ENCODE peak calls at places on chromosome 21, in four cellular contexts. H is HepG2, U is GM12878, S is K562. X is an unnamed sample.

GRCh38 chr21:26199471-26199870 is 28.9 kb upstream of the APP start:
- DNase-seq in H (no peak), U (no peak), S (no peak), X (no peak)

GRCh38 chr21:26554365-26554764 is 18.7 kb downstream of the CYYR1 start:
- DNase-seq in H (no peak), U (no peak), S (no peak), X (no peak)

GRCh38 chr21:37829447-37829846 is 86.8 kb downstream of the KCNJ6 start:
- DNase-seq in H (peak), S (no peak), U (no peak), X (no peak)

GRCh38 chr21:44260791-44261190 is 906 bp downstream of the DNMT3L start:
- DNase-seq in S (no peak), U (no peak), H (no peak), X (no peak)

GRCh38 chr21:37944492-37944891 is 28.2 kb upstream of the KCNJ6 start:
- DNase-seq in S (no peak), U (no peak), H (no peak), X (no peak)

GRCh38 chr21:41251961-41252642 is 64.5 kb upstream of the FAM3B start:
- DNase-seq in S (no peak), H (no peak), U (no peak), X (no peak)

GRCh38 chr21:32411366-32412161 is 942 bp upstream of the EVA1C start:
- DNase-seq in H (no peak), U (no peak), S (peak), X (no peak)

GRCh38 chr21:26067836-26068401 is 102.7 kb downstream of the APP start:
- DNase-seq in U (peak), S (no peak), H (no peak), X (no peak)

DNA sequence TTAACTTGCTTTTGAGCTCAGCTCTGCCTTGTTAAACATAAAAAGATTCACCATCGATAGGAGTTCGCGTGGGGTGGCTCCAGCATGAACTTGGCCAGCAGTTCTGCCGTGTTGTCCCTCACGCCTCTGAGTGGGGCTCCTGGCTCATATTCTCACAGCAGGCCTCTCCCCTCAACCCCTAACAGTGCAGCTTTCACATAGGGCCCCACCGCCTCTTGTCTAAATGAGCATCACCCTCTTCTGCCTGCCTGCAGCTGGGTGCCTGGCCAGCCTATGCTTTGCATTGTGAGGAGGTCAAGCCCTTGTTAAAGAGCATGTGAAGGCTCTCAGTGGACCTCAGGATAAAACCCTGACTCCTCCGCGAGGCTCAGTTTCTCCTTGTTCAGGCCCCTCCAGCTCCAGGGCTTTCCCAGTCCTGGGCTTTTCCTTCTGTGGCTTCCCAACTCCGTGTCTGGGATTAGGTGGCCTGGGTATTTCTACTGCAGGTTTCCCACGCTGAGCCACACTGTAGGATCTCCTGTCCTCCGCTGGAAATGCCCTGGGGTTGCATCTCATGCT is 34.8 kb downstream of the CRYAA start:
- DNase-seq in S (no peak), U (no peak), H (no peak), X (no peak)
- TF ChIP-seq FOXK2 in S (no peak), U (no peak), H (no peak), X (no peak)

GRCh38 chr21:46048926-46049889 is 48.7 kb upstream of the COL6A2 start:
- DNase-seq in U (no peak), H (no peak), S (no peak), X (no peak)
- TF ChIP-seq SP1 in U (no peak), H (no peak), S (no peak), X (no peak)

GRCh38 chr21:19999369-20000272 is 998.6 kb upstream of the NCAM2 start:
- DNase-seq in H (no peak), S (peak), U (no peak), X (no peak)

GRCh38 chr21:19998450-19998849 is 999.8 kb upstream of the NCAM2 start:
- DNase-seq in U (no peak), S (no peak), H (no peak), X (no peak)

GRCh38 chr21:20004353-20004752 is 993.9 kb upstream of the NCAM2 start:
- DNase-seq in U (no peak), H (no peak), S (no peak), X (no peak)
- TF ChIP-seq FOXK2 in U (no peak), H (no peak), S (no peak), X (no peak)

DNA sequence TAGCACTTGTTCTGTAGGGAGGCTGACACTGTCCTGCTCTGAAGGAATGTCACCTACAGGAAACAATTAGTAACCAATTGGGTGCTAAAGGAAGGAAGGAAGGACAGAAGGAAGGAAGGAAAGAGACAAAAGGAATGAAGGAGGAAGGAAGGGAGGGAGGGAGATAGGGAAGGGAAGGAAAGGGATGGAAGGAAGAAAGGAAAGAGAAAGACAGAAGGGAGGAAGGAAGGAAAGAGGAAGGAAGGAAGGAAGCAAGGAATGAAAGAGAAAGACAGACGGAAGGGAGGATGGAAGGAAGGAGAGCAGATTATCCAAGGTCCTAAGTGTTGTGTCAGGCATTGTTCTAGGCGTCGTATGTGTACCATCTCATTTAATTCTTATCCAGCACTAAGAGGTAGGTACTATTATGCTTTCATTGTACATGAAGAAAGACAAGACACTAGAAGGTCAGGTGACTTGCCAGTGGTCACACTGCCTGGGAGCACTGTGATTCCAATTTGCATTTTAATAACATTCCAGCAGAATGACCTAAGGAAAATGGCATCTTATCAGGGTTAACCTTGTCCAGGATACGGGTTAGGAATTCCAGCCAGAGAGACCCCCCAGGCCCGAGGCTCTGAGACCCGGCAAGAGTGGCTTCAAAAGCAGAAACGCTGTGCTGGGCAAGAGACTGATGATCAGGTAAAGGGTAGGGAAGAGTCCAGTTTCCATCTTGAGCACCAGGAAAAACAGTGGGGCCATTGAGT is 29.6 kb downstream of the CLIC6 start:
- DNase-seq in U (no peak), S (no peak), H (no peak), X (no peak)
- TF ChIP-seq SP1 in U (no peak), S (no peak), H (no peak), X (no peak)

GRCh38 chr21:24123785-24124184 is 1483.5 kb downstream of the MRPL39 start:
- DNase-seq in H (no peak), S (no peak), U (no peak), X (no peak)

GRCh38 chr21:24115141-24115540 is 1492.1 kb downstream of the MRPL39 start:
- DNase-seq in U (no peak), S (no peak), H (no peak), X (no peak)

DNA sequence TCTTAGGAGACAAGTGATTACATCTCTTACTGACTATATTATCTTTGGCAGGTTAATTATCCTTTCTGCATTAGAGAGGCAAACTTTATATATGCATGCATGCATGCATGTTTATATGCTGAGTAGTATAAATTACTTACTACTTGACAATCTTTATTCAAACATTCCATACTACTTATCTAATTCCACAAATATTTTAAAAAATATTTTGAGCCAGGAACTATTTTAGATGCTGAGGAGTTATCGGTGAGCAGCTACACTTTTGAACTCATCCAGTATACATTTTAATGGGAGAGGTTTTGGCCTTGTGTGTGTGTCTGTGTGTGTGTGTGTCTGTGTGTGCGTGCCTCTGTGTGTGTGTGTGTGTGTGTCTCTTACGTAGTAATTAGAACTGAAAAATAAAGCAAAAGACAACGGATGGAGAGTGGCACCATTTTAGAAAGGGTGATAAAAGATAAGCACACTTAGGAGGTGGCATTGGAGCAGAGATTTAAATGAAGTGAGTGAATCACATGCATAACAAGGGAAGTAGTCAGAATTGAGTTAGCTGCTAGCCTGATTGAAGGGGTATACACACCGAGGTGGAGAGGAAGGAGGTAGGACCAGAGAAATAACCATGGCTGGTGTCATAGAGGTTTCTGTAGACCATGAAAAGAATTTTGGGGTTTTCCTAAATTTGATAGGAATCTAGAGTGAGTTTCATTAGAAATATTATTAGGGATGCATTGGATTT is 1488.4 kb downstream of the MRPL39 start:
- DNase-seq in H (no peak), S (no peak), U (no peak), X (no peak)
- TF ChIP-seq FOXK2 in H (no peak), S (no peak), U (no peak), X (no peak)

GRCh38 chr21:19540287-19540686 is 1136.7 kb upstream of the TMPRSS15 start:
- DNase-seq in H (no peak), U (no peak), S (no peak), X (no peak)

DNA sequence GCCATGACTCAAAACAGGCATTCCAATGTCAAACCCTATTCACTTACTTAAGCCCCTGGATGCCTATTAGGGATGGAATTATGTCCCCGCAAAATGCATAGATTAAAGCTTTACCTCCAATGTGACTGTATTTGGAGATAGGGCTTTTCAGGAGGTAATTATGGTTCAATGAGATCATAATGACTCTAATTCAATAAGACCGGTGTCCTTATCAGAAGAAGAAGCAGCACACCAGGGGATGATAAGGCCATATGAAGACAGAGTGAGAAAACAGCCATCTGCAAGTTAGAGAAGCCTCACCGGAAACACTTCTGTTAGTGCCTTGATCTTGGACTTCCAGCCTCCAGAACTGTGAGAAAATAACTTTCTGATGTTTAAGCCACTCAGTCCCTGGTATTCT is 1131.8 kb upstream of the TMPRSS15 start:
- DNase-seq in H (no peak), U (no peak), S (peak), X (no peak)
- TF ChIP-seq SP1 in H (no peak), U (no peak), S (no peak), X (no peak)

DNA sequence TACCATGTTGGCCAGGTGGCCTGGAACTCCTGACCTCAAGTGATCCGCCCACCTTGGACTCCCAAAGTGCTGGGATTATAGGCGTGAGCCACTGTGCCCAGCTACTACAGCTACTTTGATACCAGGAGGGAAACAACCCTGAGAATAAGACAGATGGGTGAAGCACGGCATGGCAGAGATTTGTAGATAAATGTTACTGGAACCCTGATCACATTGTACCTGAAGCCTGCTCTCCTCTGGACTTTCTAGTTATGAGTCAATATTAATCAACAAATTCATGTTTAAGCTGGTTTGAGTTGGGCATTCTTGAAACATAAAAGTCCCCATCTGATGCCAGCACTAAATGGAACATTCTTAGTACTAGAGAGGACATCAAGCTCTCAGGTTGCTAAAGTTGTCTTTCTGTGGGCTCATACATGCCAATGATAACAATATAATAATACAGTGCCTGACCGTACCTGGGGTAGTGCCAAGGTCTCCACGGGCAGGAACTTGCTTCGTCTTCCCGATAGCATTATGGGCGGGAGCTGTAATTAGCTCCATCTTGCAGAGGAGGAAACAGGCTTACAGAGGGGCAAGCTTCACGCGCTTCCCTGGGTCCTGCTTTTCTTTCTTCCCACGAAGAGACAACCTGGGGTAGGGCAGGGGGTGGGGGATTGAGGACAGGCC is 30.7 kb upstream of the SLC19A1 start:
- DNase-seq in U (no peak), H (no peak), S (no peak), X (no peak)
- TF ChIP-seq FOXK2 in U (no peak), H (no peak), S (no peak), X (no peak)

X was measured in HEK293T.